ENCODE peak calls at places on chromosomes 11 and 22, in four cellular contexts. Z is HL-60; J is Kasumi-1; V is activated T-cell treated with anti-CD3 and anti-CD28 coated beads, Interleukin-2, amount 50 U/mL, for 72 hours. I is an unnamed sample.

GRCh38 chr11:72962084-72962483 is 147.9 kb downstream of the ATG16L2 start:
- DNase-seq in V (no peak), J (no peak), Z (peak; percentile 40), I (no peak)

GRCh38 chr11:26194871-26195270 is 137.1 kb upstream of the ANO3 start:
- DNase-seq in V (no peak), J (no peak), Z (no peak), I (no peak)

GRCh38 chr11:16897460-16898061 is 116.7 kb downstream of the PLEKHA7 start:
- DNase-seq in J (peak; percentile 3), Z (no peak), V (no peak), I (no peak)

GRCh38 chr22:46972256-46972655 is 209.8 kb downstream of the TBC1D22A start:
- DNase-seq in Z (no peak), V (no peak), J (no peak), I (no peak)

GRCh38 chr11:119721129-119722120 is 7.6 kb downstream of the NECTIN1 start:
- DNase-seq in J (no peak), V (no peak), Z (no peak), I (peak; percentile 49)

GRCh38 chr11:27124514-27125264 is 84.1 kb downstream of the BBOX1 start:
- DNase-seq in J (no peak), Z (no peak), V (no peak), I (no peak)

GRCh38 chr11:8291421-8292350 is 28.0 kb upstream of the LMO1 start:
- DNase-seq in V (no peak), Z (no peak), J (no peak), I (no peak)

GRCh38 chr11:104812416-104812815 is 85.8 kb downstream of the CASP12 start:
- DNase-seq in Z (no peak), J (no peak), V (no peak), I (no peak)

GRCh38 chr11:19279455-19279854 is 38.7 kb upstream of the E2F8 start:
- DNase-seq in V (no peak), J (peak; percentile 31), Z (no peak), I (no peak)

GRCh38 chr22:29636751-29637150 is 33.3 kb downstream of the NF2 start:
- DNase-seq in V (no peak), Z (no peak), J (no peak), I (no peak)

GRCh38 chr22:20254975-20255946 is 12.9 kb downstream of the RTN4R start:
- DNase-seq in V (no peak), J (no peak), Z (no peak), I (no peak)

GRCh38 chr11:63785823-63786222 is 17.2 kb upstream of the ZFTA start:
- DNase-seq in V (no peak), Z (no peak), J (no peak), I (no peak)

GRCh38 chr11:12721816-12722604 is 47.8 kb downstream of the TEAD1 start:
- DNase-seq in V (no peak), Z (no peak), J (no peak), I (no peak)

GRCh38 chr22:19357270-19358105 is 66.0 kb upstream of the CLTCL1 start:
- DNase-seq in V (no peak), J (no peak), Z (no peak), I (no peak)

GRCh38 chr11:112634551-112634950 is 326.7 kb upstream of the NCAM1 start:
- DNase-seq in Z (no peak), J (no peak), V (no peak), I (no peak)

GRCh38 chr11:67384851-67385366 is 6.9 kb upstream of the RAD9A start:
- DNase-seq in J (no peak), V (no peak), Z (no peak), I (no peak)

I was measured in WERI-Rb-1.